ENCODE peak calls at places on chromosomes 2 and 18, in seven cellular contexts. W is foreskin fibroblast; S is PC-9; X is thoracic aorta; F is natural killer cell treated with Interleukin-12 subunit alpha and Interleukin-12 subunit beta and Interleukin-15 and Interleukin-18, amount 100 ng/mL, for 72 hours; A is MV-4-11; E is A172. B is an unnamed sample.

GRCh38 chr18:58004317-58004716 is 39.7 kb upstream of the NEDD4L start:
- DNase-seq in F (no peak), W (peak), A (no peak), S (peak), X (no peak), E (peak), B (no peak)

GRCh38 chr18:75551071-75551470 is 123.6 kb upstream of the SMIM21 start:
- DNase-seq in E (no peak), X (no peak), F (no peak), S (no peak), W (no peak), A (peak), B (no peak)

GRCh38 chr2:73699437-73699836 is 37.7 kb downstream of the TPRKB start:
- DNase-seq in X (no peak), E (no peak), A (no peak), F (no peak), W (no peak), S (peak), B (no peak)

GRCh38 chr2:207531024-207531411 is 1.3 kb downstream of the CREB1 start:
- DNase-seq in F (no peak), S (no peak), X (no peak), E (peak), A (no peak), W (no peak), B (no peak)

GRCh38 chr2:113791697-113792590 is 35.5 kb upstream of the SLC35F5 start:
- DNase-seq in W (no peak), S (no peak), A (peak), X (no peak), E (no peak), F (no peak), B (no peak)

GRCh38 chr18:24120676-24121075 is 18.2 kb upstream of the CABYR start:
- DNase-seq in W (no peak), S (no peak), F (no peak), A (no peak), X (no peak), E (no peak), B (no peak)

GRCh38 chr18:2827076-2827475 is 19.7 kb upstream of the EMILIN2 start:
- DNase-seq in A (no peak), F (no peak), S (no peak), E (no peak), W (peak), X (no peak), B (no peak)

GRCh38 chr2:46229134-46230063 is 67.8 kb upstream of the EPAS1 start:
- DNase-seq in F (no peak), W (no peak), X (no peak), E (peak), S (no peak), A (peak), B (peak)

GRCh38 chr18:79889569-79889968 is 61.9 kb downstream of the SLC66A2 start:
- DNase-seq in E (no peak), A (no peak), X (no peak), F (no peak), S (no peak), W (no peak), B (no peak)

GRCh38 chr2:67459761-67460160 is 62.6 kb downstream of the ETAA1 start:
- DNase-seq in X (no peak), A (no peak), E (no peak), W (no peak), S (no peak), F (no peak), B (no peak)

GRCh38 chr18:6521804-6522418 is 107.2 kb upstream of the L3MBTL4 start:
- DNase-seq in E (peak), A (peak), X (no peak), F (peak), W (peak), S (no peak), B (peak)

GRCh38 chr2:131104487-131105155 is 515 bp upstream of the PLEKHB2 start:
- DNase-seq in X (peak), E (peak), W (peak), S (peak), A (peak), F (peak), B (peak)

GRCh38 chr2:63038034-63038433 is 12.6 kb upstream of the OTX1 start:
- DNase-seq in S (no peak), W (no peak), F (no peak), A (no peak), E (no peak), X (no peak), B (peak)

GRCh38 chr2:170974304-170974993 is 45.4 kb downstream of the GORASP2 start:
- DNase-seq in A (no peak), X (no peak), E (peak), W (no peak), S (peak), F (no peak), B (peak)

GRCh38 chr2:219254590-219255219 is 987 bp upstream of the TUBA4A start:
- DNase-seq in X (no peak), F (peak), E (no peak), A (peak), S (no peak), W (no peak), B (no peak)

B was measured in GM23338.